ENCODE peak calls at places on chromosomes 12 and 14, in eight cellular contexts. R is activated CD4-positive, alpha-beta T cell treated with anti-CD3 and anti-CD28 coated beads, Interleukin-2, amount 50 U/mL, for 1 hour; Y is Daoy; O is foreskin fibroblast; C is cardiac fibroblast; K is CD4-positive, CD25-positive, alpha-beta regulatory T cell; A is fibroblast of mammary gland; V is activated naive CD8-positive, alpha-beta T cell treated with anti-CD3 and anti-CD28 coated beads, Interleukin-2, amount 50 U/mL, for 24 hours. I is an unnamed sample.

GRCh38 chr14:56121786-56122185 is 3.6 kb downstream of the PELI2 start:
- DNase-seq in R (no peak), C (peak; percentile 50), A (peak; percentile 72), Y (no peak), K (no peak), V (no peak), O (no peak), I (no peak)

GRCh38 chr12:102539651-102540553 is 59.5 kb upstream of the IGF1 start:
- DNase-seq in V (no peak), K (no peak), A (peak; percentile 71), O (peak; percentile 90), Y (peak; percentile 91), R (no peak), C (peak; percentile 56), I (peak; percentile 24)

GRCh38 chr14:80095623-80096022 is 115.7 kb downstream of the DIO2 start:
- DNase-seq in O (peak; percentile 4), C (peak; percentile 75), Y (no peak), V (no peak), K (no peak), A (peak; percentile 44), R (no peak), I (peak; percentile 81)

GRCh38 chr12:571795-572531 is 91.3 kb downstream of the NINJ2 start:
- DNase-seq in C (peak; percentile 9), R (no peak), K (no peak), Y (peak; percentile 38), A (peak; percentile 13), V (no peak), O (no peak), I (no peak)

GRCh38 chr14:50832935-50833607 is 2.1 kb upstream of the NIN start:
- DNase-seq in C (no peak), O (no peak), R (no peak), K (no peak), Y (no peak), V (no peak), A (no peak), I (peak; percentile 29)

GRCh38 chr14:76904740-76905569 is 78.7 kb downstream of the LRRC74A start:
- DNase-seq in C (peak; percentile 99), R (peak; percentile 71), O (peak; percentile 100), V (peak; percentile 84), A (peak; percentile 99), Y (peak; percentile 100), K (peak; percentile 64), I (peak; percentile 85)

GRCh38 chr12:4766445-4766844 is 46.2 kb downstream of the GALNT8 start:
- DNase-seq in C (no peak), A (no peak), V (no peak), Y (no peak), K (no peak), R (no peak), O (no peak), I (no peak)

GRCh38 chr14:74508292-74508731 is 14.7 kb downstream of the ISCA2 start:
- DNase-seq in V (no peak), O (no peak), K (no peak), Y (no peak), R (no peak), C (no peak), A (no peak), I (no peak)

GRCh38 chr14:101077511-101078074 is 174.1 kb upstream of the RTL1 start:
- DNase-seq in R (no peak), A (no peak), K (no peak), V (peak; percentile 14), O (no peak), C (no peak), Y (no peak), I (no peak)

GRCh38 chr12:31118831-31119530 is 45.3 kb downstream of the DDX11 start:
- DNase-seq in V (no peak), C (no peak), Y (peak; percentile 85), O (no peak), R (no peak), A (no peak), K (peak; percentile 18), I (no peak)

GRCh38 chr14:31717294-31718085 is 156.3 kb downstream of the NUBPL start:
- DNase-seq in Y (no peak), V (no peak), A (peak; percentile 6), K (no peak), R (no peak), O (no peak), C (no peak), I (no peak)

GRCh38 chr14:77151918-77152588 is 10.5 kb upstream of the ZDHHC22 start:
- DNase-seq in K (peak; percentile 28), C (peak; percentile 52), Y (no peak), A (peak; percentile 23), O (no peak), R (no peak), V (no peak), I (peak; percentile 49)

GRCh38 chr12:76927170-76927784 is 48.5 kb upstream of the CSRP2 start:
- DNase-seq in A (peak; percentile 49), C (peak; percentile 63), Y (peak; percentile 29), K (no peak), O (no peak), V (peak; percentile 45), R (peak; percentile 4), I (peak; percentile 69)

GRCh38 chr12:98592825-98593322 is 612 bp upstream of the SLC25A3 start:
- DNase-seq in A (peak; percentile 30), V (no peak), R (no peak), C (no peak), Y (no peak), K (no peak), O (no peak), I (no peak)

GRCh38 chr14:78341827-78342389 is 171.7 kb downstream of the NRXN3 start:
- DNase-seq in Y (no peak), C (no peak), R (no peak), K (no peak), A (no peak), V (no peak), O (no peak), I (no peak)

GRCh38 chr14:24137529-24138395 is 1.8 kb downstream of the PSME1 start:
- DNase-seq in Y (no peak), C (no peak), K (no peak), V (no peak), O (no peak), A (no peak), R (no peak), I (no peak)

GRCh38 chr14:58861546-58861945 is 223.8 kb downstream of the DACT1 start:
- DNase-seq in R (no peak), A (no peak), Y (no peak), K (no peak), C (no peak), V (no peak), O (no peak), I (peak; percentile 44)

GRCh38 chr12:4202482-4202881 is 71.1 kb upstream of the CCND2 start:
- DNase-seq in O (no peak), K (no peak), C (no peak), V (no peak), R (no peak), A (no peak), Y (no peak), I (no peak)

GRCh38 chr14:77985235-77985634 is 184.9 kb upstream of the NRXN3 start:
- DNase-seq in A (peak; percentile 64), R (no peak), O (no peak), C (peak; percentile 18), Y (peak; percentile 56), K (no peak), V (no peak), I (peak; percentile 15)

GRCh38 chr12:106255952-106256351 is 8.1 kb upstream of the CKAP4 start:
- DNase-seq in A (no peak), R (no peak), K (no peak), O (no peak), Y (no peak), C (no peak), V (no peak), I (no peak)

GRCh38 chr14:23154876-23155587 is 28.4 kb downstream of the SLC7A8 start:
- DNase-seq in R (no peak), K (no peak), C (peak; percentile 83), Y (peak; percentile 91), V (no peak), A (peak; percentile 94), O (peak; percentile 81), I (peak; percentile 98)

GRCh38 chr14:93114068-93114710 is 1.5 kb downstream of the ITPK1 start:
- DNase-seq in V (no peak), A (no peak), O (no peak), R (no peak), K (peak; percentile 13), C (no peak), Y (no peak), I (no peak)

GRCh38 chr12:124191024-124191359 is 103.9 kb upstream of the RFLNA start:
- DNase-seq in K (no peak), A (peak; percentile 18), Y (peak; percentile 35), C (peak; percentile 22), R (no peak), O (no peak), V (no peak), I (no peak)

GRCh38 chr12:7628401-7628961 is 37.2 kb downstream of the APOBEC1 start:
- DNase-seq in Y (no peak), O (no peak), C (no peak), V (no peak), R (no peak), K (no peak), A (no peak), I (no peak)

GRCh38 chr12:117343296-117343695 is 18.1 kb downstream of the NOS1 start:
- DNase-seq in R (no peak), Y (no peak), A (no peak), V (no peak), K (no peak), O (no peak), C (no peak), I (no peak)

GRCh38 chr12:131112690-131113290 is 159.1 kb downstream of the ADGRD1 start:
- DNase-seq in V (no peak), K (no peak), Y (peak; percentile 43), A (no peak), O (no peak), R (no peak), C (no peak), I (peak; percentile 9)

GRCh38 chr12:108630481-108631207 is 3.0 kb downstream of the SELPLG start:
- DNase-seq in K (no peak), V (peak; percentile 45), A (peak; percentile 66), O (peak; percentile 89), Y (peak; percentile 87), R (no peak), C (peak; percentile 50), I (peak; percentile 76)

GRCh38 chr14:41167040-41167439 is 439.6 kb upstream of the LRFN5 start:
- DNase-seq in R (no peak), Y (no peak), A (no peak), O (no peak), V (no peak), K (no peak), C (no peak), I (no peak)

GRCh38 chr12:69925291-69925690 is 100.3 kb downstream of the MYRFL start:
- DNase-seq in K (no peak), C (no peak), Y (no peak), O (no peak), A (no peak), R (no peak), V (no peak), I (no peak)

GRCh38 chr12:17203497-17203896 is 597.5 kb upstream of the LMO3 start:
- DNase-seq in K (no peak), R (no peak), V (no peak), C (no peak), Y (no peak), O (no peak), A (no peak), I (no peak)

GRCh38 chr14:95302667-95303066 is 17.0 kb downstream of the CLMN start:
- DNase-seq in R (no peak), Y (no peak), O (no peak), K (no peak), A (no peak), V (no peak), C (no peak), I (no peak)

GRCh38 chr12:106417926-106418910 is 60.7 kb downstream of the POLR3B start:
- DNase-seq in A (peak; percentile 69), R (no peak), Y (peak; percentile 69), K (no peak), C (peak; percentile 81), V (no peak), O (peak; percentile 44), I (peak; percentile 89)

GRCh38 chr12:75592638-75593335 is 81.4 kb upstream of the KRR1 start:
- DNase-seq in O (no peak), R (no peak), A (no peak), Y (no peak), C (no peak), K (no peak), V (no peak), I (no peak)

GRCh38 chr14:30610719-30611388 is 11.3 kb upstream of the SCFD1 start:
- DNase-seq in R (no peak), Y (peak; percentile 63), K (peak; percentile 8), O (no peak), A (peak; percentile 78), C (peak; percentile 88), V (no peak), I (peak; percentile 84)